ENCODE peak calls at places on chromosome 20, in five cellular contexts. One of them, this sample, is unnamed.

GRCh38 chr20:59565768-59566461 is 38.4 kb upstream of the PHACTR3 start:
- DNase-seq in epithelial cell of esophagus: no peak
- DNase-seq in GM20000: no peak
- DNase-seq in uterus: no peak
- DNase-seq in endothelial cell: no peak
- DNase-seq in this sample: no peak

GRCh38 chr20:14775778-14776177 is 438.4 kb upstream of the FLRT3 start:
- DNase-seq in epithelial cell of esophagus: peak; percentile 99
- DNase-seq in GM20000: no peak
- DNase-seq in uterus: peak; percentile 15
- DNase-seq in endothelial cell: no peak
- DNase-seq in this sample: peak; percentile 29

GRCh38 chr20:15317546-15318242 is 980.3 kb upstream of the FLRT3 start:
- DNase-seq in epithelial cell of esophagus: no peak
- DNase-seq in GM20000: peak; percentile 9
- DNase-seq in uterus: no peak
- DNase-seq in endothelial cell: no peak
- DNase-seq in this sample: no peak

GRCh38 chr20:60694763-60695162 is 557.3 kb upstream of the CDH4 start:
- DNase-seq in epithelial cell of esophagus: no peak
- DNase-seq in GM20000: no peak
- DNase-seq in uterus: no peak
- DNase-seq in endothelial cell: no peak
- DNase-seq in this sample: peak; percentile 33

GRCh38 chr20:40945754-40946451 is 82.7 kb upstream of the TOP1 start:
- DNase-seq in epithelial cell of esophagus: peak; percentile 63
- DNase-seq in GM20000: peak; percentile 41
- DNase-seq in uterus: peak; percentile 25
- DNase-seq in endothelial cell: peak; percentile 68
- DNase-seq in this sample: peak; percentile 63

GRCh38 chr20:59662856-59663512 is 58.6 kb downstream of the PHACTR3 start:
- DNase-seq in epithelial cell of esophagus: no peak
- DNase-seq in GM20000: no peak
- DNase-seq in uterus: no peak
- DNase-seq in endothelial cell: no peak
- DNase-seq in this sample: no peak

GRCh38 chr20:31746068-31746878 is 7.2 kb downstream of the TPX2 start:
- DNase-seq in epithelial cell of esophagus: no peak
- DNase-seq in GM20000: no peak
- DNase-seq in uterus: no peak
- DNase-seq in endothelial cell: no peak
- DNase-seq in this sample: no peak

GRCh38 chr20:774016-774679 is 5.8 kb upstream of the SLC52A3 start:
- DNase-seq in epithelial cell of esophagus: no peak
- DNase-seq in GM20000: no peak
- DNase-seq in uterus: no peak
- DNase-seq in endothelial cell: no peak
- DNase-seq in this sample: no peak

GRCh38 chr20:36974660-36975059 is 23.2 kb upstream of the SAMHD1 start:
- DNase-seq in epithelial cell of esophagus: no peak
- DNase-seq in GM20000: no peak
- DNase-seq in uterus: no peak
- DNase-seq in endothelial cell: no peak
- DNase-seq in this sample: no peak

GRCh38 chr20:14521436-14521835 is 184.0 kb upstream of the FLRT3 start:
- DNase-seq in epithelial cell of esophagus: peak; percentile 94
- DNase-seq in GM20000: no peak
- DNase-seq in uterus: no peak
- DNase-seq in endothelial cell: no peak
- DNase-seq in this sample: no peak

GRCh38 chr20:46022411-46023147 is 6.4 kb upstream of the SLC12A5 start:
- DNase-seq in epithelial cell of esophagus: peak; percentile 49
- DNase-seq in GM20000: peak; percentile 87
- DNase-seq in uterus: peak; percentile 42
- DNase-seq in endothelial cell: peak; percentile 74
- DNase-seq in this sample: no peak

GRCh38 chr20:42697962-42698361 is 491.7 kb downstream of the PTPRT start:
- DNase-seq in epithelial cell of esophagus: no peak
- DNase-seq in GM20000: no peak
- DNase-seq in uterus: no peak
- DNase-seq in endothelial cell: no peak
- DNase-seq in this sample: no peak

GRCh38 chr20:45305262-45305661 is 1.4 kb upstream of the RBPJL start:
- DNase-seq in epithelial cell of esophagus: no peak
- DNase-seq in GM20000: no peak
- DNase-seq in uterus: no peak
- DNase-seq in endothelial cell: no peak
- DNase-seq in this sample: no peak

GRCh38 chr20:17169575-17170136 is 57.2 kb upstream of the PCSK2 start:
- DNase-seq in epithelial cell of esophagus: no peak
- DNase-seq in GM20000: no peak
- DNase-seq in uterus: no peak
- DNase-seq in endothelial cell: no peak
- DNase-seq in this sample: no peak

GRCh38 chr20:59829415-59830106 is 103.9 kb downstream of the SYCP2 start:
- DNase-seq in epithelial cell of esophagus: peak; percentile 16
- DNase-seq in GM20000: no peak
- DNase-seq in uterus: peak; percentile 10
- DNase-seq in endothelial cell: no peak
- DNase-seq in this sample: no peak

GRCh38 chr20:3775457-3775856 is 5.8 kb downstream of the SPEF1 start:
- DNase-seq in epithelial cell of esophagus: no peak
- DNase-seq in GM20000: no peak
- DNase-seq in uterus: no peak
- DNase-seq in endothelial cell: no peak
- DNase-seq in this sample: no peak

GRCh38 chr20:23326774-23327173 is 23.8 kb upstream of the NXT1 start:
- DNase-seq in epithelial cell of esophagus: no peak
- DNase-seq in GM20000: no peak
- DNase-seq in uterus: no peak
- DNase-seq in endothelial cell: no peak
- DNase-seq in this sample: no peak

GRCh38 chr20:31587545-31588389 is 17.3 kb upstream of the ID1 start:
- DNase-seq in epithelial cell of esophagus: peak; percentile 48
- DNase-seq in GM20000: peak; percentile 68
- DNase-seq in uterus: no peak
- DNase-seq in endothelial cell: no peak
- DNase-seq in this sample: no peak

GRCh38 chr20:62437985-62438384 is 10.6 kb upstream of the RBBP8NL start:
- DNase-seq in epithelial cell of esophagus: no peak
- DNase-seq in GM20000: no peak
- DNase-seq in uterus: no peak
- DNase-seq in endothelial cell: no peak
- DNase-seq in this sample: no peak

GRCh38 chr20:58864346-58864745 is 11.8 kb downstream of the GNAS start:
- DNase-seq in epithelial cell of esophagus: no peak
- DNase-seq in GM20000: no peak
- DNase-seq in uterus: no peak
- DNase-seq in endothelial cell: no peak
- DNase-seq in this sample: no peak

GRCh38 chr20:14488756-14489479 is 151.5 kb upstream of the FLRT3 start:
- DNase-seq in epithelial cell of esophagus: peak; percentile 15
- DNase-seq in GM20000: no peak
- DNase-seq in uterus: no peak
- DNase-seq in endothelial cell: no peak
- DNase-seq in this sample: no peak

GRCh38 chr20:42093542-42094440 is 475.6 kb upstream of the CHD6 start:
- DNase-seq in epithelial cell of esophagus: no peak
- DNase-seq in GM20000: no peak
- DNase-seq in uterus: no peak
- DNase-seq in endothelial cell: no peak
- DNase-seq in this sample: no peak

GRCh38 chr20:51237790-51238189 is 214.9 kb upstream of the KCNG1 start:
- DNase-seq in epithelial cell of esophagus: no peak
- DNase-seq in GM20000: no peak
- DNase-seq in uterus: no peak
- DNase-seq in endothelial cell: no peak
- DNase-seq in this sample: no peak

GRCh38 chr20:12535316-12535715 is 473.5 kb upstream of the SPTLC3 start:
- DNase-seq in epithelial cell of esophagus: peak; percentile 64
- DNase-seq in GM20000: no peak
- DNase-seq in uterus: no peak
- DNase-seq in endothelial cell: no peak
- DNase-seq in this sample: no peak

GRCh38 chr20:41213150-41213820 is 75.9 kb downstream of the PLCG1 start:
- DNase-seq in epithelial cell of esophagus: peak; percentile 39
- DNase-seq in GM20000: no peak
- DNase-seq in uterus: no peak
- DNase-seq in endothelial cell: no peak
- DNase-seq in this sample: peak; percentile 46

GRCh38 chr20:4912380-4913142 is 88.7 kb downstream of the SLC23A2 start:
- DNase-seq in epithelial cell of esophagus: no peak
- DNase-seq in GM20000: no peak
- DNase-seq in uterus: no peak
- DNase-seq in endothelial cell: no peak
- DNase-seq in this sample: no peak

GRCh38 chr20:4740774-4741431 is 19.2 kb downstream of the PRND start:
- DNase-seq in epithelial cell of esophagus: peak; percentile 44
- DNase-seq in GM20000: peak; percentile 54
- DNase-seq in uterus: peak; percentile 37
- DNase-seq in endothelial cell: peak; percentile 62
- DNase-seq in this sample: peak; percentile 26

GRCh38 chr20:3995067-3995748 is 20.1 kb downstream of the RNF24 start:
- DNase-seq in epithelial cell of esophagus: peak; percentile 53
- DNase-seq in GM20000: no peak
- DNase-seq in uterus: no peak
- DNase-seq in endothelial cell: no peak
- DNase-seq in this sample: peak; percentile 40

GRCh38 chr20:17895641-17896246 is 72.8 kb downstream of the SNX5 start:
- DNase-seq in epithelial cell of esophagus: peak; percentile 58
- DNase-seq in GM20000: peak; percentile 68
- DNase-seq in uterus: peak; percentile 81
- DNase-seq in endothelial cell: no peak
- DNase-seq in this sample: peak; percentile 66

GRCh38 chr20:44856847-44857448 is 28.6 kb upstream of the YWHAB start:
- DNase-seq in epithelial cell of esophagus: no peak
- DNase-seq in GM20000: no peak
- DNase-seq in uterus: no peak
- DNase-seq in endothelial cell: no peak
- DNase-seq in this sample: no peak

GRCh38 chr20:25257130-25257529 is 9.2 kb downstream of the PYGB start:
- DNase-seq in epithelial cell of esophagus: no peak
- DNase-seq in GM20000: no peak
- DNase-seq in uterus: no peak
- DNase-seq in endothelial cell: no peak
- DNase-seq in this sample: no peak

GRCh38 chr20:23939641-23940040 is 48.9 kb downstream of the GGTLC1 start:
- DNase-seq in epithelial cell of esophagus: no peak
- DNase-seq in GM20000: no peak
- DNase-seq in uterus: no peak
- DNase-seq in endothelial cell: no peak
- DNase-seq in this sample: no peak

GRCh38 chr20:23195635-23196034 is 109.5 kb upstream of the CD93 start:
- DNase-seq in epithelial cell of esophagus: no peak
- DNase-seq in GM20000: no peak
- DNase-seq in uterus: no peak
- DNase-seq in endothelial cell: no peak
- DNase-seq in this sample: no peak

GRCh38 chr20:57891067-57891466 is 181.3 kb upstream of the PMEPA1 start:
- DNase-seq in epithelial cell of esophagus: no peak
- DNase-seq in GM20000: no peak
- DNase-seq in uterus: no peak
- DNase-seq in endothelial cell: no peak
- DNase-seq in this sample: no peak

GRCh38 chr20:17683218-17684076 is 1.4 kb upstream of the RRBP1 start:
- DNase-seq in epithelial cell of esophagus: no peak
- DNase-seq in GM20000: no peak
- DNase-seq in uterus: no peak
- DNase-seq in endothelial cell: no peak
- DNase-seq in this sample: no peak

GRCh38 chr20:58420798-58421496 is 31.9 kb downstream of the VAPB start:
- DNase-seq in epithelial cell of esophagus: peak; percentile 82
- DNase-seq in GM20000: no peak
- DNase-seq in uterus: no peak
- DNase-seq in endothelial cell: no peak
- DNase-seq in this sample: peak; percentile 58

GRCh38 chr20:11965602-11966001 is 47.9 kb downstream of the BTBD3 start:
- DNase-seq in epithelial cell of esophagus: peak; percentile 14
- DNase-seq in GM20000: no peak
- DNase-seq in uterus: no peak
- DNase-seq in endothelial cell: no peak
- DNase-seq in this sample: no peak

GRCh38 chr20:60071965-60072364 is 113.7 kb downstream of the CDH26 start:
- DNase-seq in epithelial cell of esophagus: peak; percentile 74
- DNase-seq in GM20000: no peak
- DNase-seq in uterus: no peak
- DNase-seq in endothelial cell: no peak
- DNase-seq in this sample: peak; percentile 34

GRCh38 chr20:38229376-38230252 is 30.9 kb downstream of the KIAA1755 start:
- DNase-seq in epithelial cell of esophagus: peak; percentile 34
- DNase-seq in GM20000: peak; percentile 39
- DNase-seq in uterus: no peak
- DNase-seq in endothelial cell: peak; percentile 63
- DNase-seq in this sample: no peak
- TF ChIP-seq CTCF in epithelial cell of esophagus: peak; percentile 61
- TF ChIP-seq CTCF in GM20000: no peak
- TF ChIP-seq CTCF in uterus: no peak
- TF ChIP-seq CTCF in endothelial cell: peak; percentile 55
- TF ChIP-seq CTCF in this sample: peak; percentile 45

GRCh38 chr20:2350606-2351005 is 30.1 kb upstream of the TGM6 start:
- DNase-seq in epithelial cell of esophagus: no peak
- DNase-seq in GM20000: no peak
- DNase-seq in uterus: no peak
- DNase-seq in endothelial cell: no peak
- DNase-seq in this sample: no peak
- TF ChIP-seq CTCF in epithelial cell of esophagus: no peak
- TF ChIP-seq CTCF in GM20000: no peak
- TF ChIP-seq CTCF in uterus: no peak
- TF ChIP-seq CTCF in endothelial cell: no peak
- TF ChIP-seq CTCF in this sample: no peak

GRCh38 chr20:53547664-53548239 is 45.9 kb downstream of the ZNF217 start:
- DNase-seq in epithelial cell of esophagus: peak; percentile 62
- DNase-seq in GM20000: peak; percentile 65
- DNase-seq in uterus: peak; percentile 35
- DNase-seq in endothelial cell: peak; percentile 58
- DNase-seq in this sample: peak; percentile 69
- TF ChIP-seq CTCF in epithelial cell of esophagus: peak; percentile 84
- TF ChIP-seq CTCF in GM20000: peak; percentile 59
- TF ChIP-seq CTCF in uterus: peak; percentile 56
- TF ChIP-seq CTCF in endothelial cell: peak; percentile 64
- TF ChIP-seq CTCF in this sample: peak; percentile 83

DNA sequence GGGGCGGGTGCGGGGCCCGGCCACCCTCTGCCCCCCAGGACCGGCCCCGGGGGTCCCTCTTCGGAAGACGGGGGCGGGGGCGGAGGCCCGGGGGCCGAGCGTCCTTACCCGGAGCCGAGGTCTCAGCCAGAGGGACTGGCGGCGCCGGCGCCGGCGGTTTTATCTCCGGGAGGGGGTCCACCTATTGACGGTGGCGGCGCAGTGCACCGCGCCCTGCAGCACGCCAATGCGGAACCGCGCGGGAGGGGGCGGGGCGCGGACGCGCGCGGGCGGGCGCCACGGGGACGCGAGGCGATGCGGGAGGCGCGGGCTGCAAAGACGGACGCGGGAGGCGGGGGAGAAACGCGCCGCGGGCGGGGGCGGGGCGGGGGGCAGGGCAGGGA is at the start of gene EEF1A2:
- DNase-seq in epithelial cell of esophagus: no peak
- DNase-seq in GM20000: peak; percentile 76
- DNase-seq in uterus: no peak
- DNase-seq in endothelial cell: no peak
- DNase-seq in this sample: no peak
- TF ChIP-seq CTCF in epithelial cell of esophagus: no peak
- TF ChIP-seq CTCF in GM20000: peak; percentile 22
- TF ChIP-seq CTCF in uterus: no peak
- TF ChIP-seq CTCF in endothelial cell: no peak
- TF ChIP-seq CTCF in this sample: peak; percentile 6